ENCODE peak calls at places on chromosomes 7 and 10, in eight cellular contexts. M is stimulated activated CD4-positive, alpha-beta T cell treated with anti-CD3 and anti-CD28 coated beads, Interleukin-1b, Interleukin-23, amount 100 ng/mL, for 24 hours; F is activated T-cell treated with anti-CD3 and anti-CD28 coated beads, Interleukin-2, amount 50 U/mL, for 72 hours; J is RPMI7951; K is fibroblast of mammary gland; C is cardiac muscle cell; A is hepatocyte; Q is activated naive CD4-positive, alpha-beta T cell treated with Interleukin-2 at 50 U/mL for 16 hours. E is an unnamed sample.

GRCh38 chr7:94389381-94389780 is 5.3 kb upstream of the COL1A2 start:
- DNase-seq in M (no peak), F (no peak), J (no peak), K (peak), C (no peak), A (no peak), Q (no peak), E (no peak)

GRCh38 chr7:131236318-131236672 is 91.4 kb upstream of the MKLN1 start:
- DNase-seq in M (no peak), F (no peak), J (no peak), K (no peak), C (no peak), A (no peak), Q (no peak), E (no peak)

GRCh38 chr7:32958046-32959025 is 1.1 kb downstream of the FKBP9 start:
- DNase-seq in M (no peak), F (no peak), J (peak), K (peak), C (no peak), A (peak), Q (no peak), E (no peak)

GRCh38 chr7:74452748-74453320 is 872 bp upstream of the GTF2IRD1 start:
- DNase-seq in M (no peak), F (peak), J (peak), K (peak), C (no peak), A (peak), Q (no peak), E (no peak)

GRCh38 chr7:139482662-139483466 is 609 bp downstream of the KLRG2 start:
- DNase-seq in M (no peak), F (peak), J (no peak), K (no peak), C (peak), A (peak), Q (no peak), E (peak)

GRCh38 chr10:124025638-124026336 is 67.6 kb downstream of the CHST15 start:
- DNase-seq in M (no peak), F (no peak), J (peak), K (peak), C (peak), A (peak), Q (no peak), E (no peak)

GRCh38 chr7:4030346-4030745 is 651.7 kb upstream of the FOXK1 start:
- DNase-seq in M (no peak), F (no peak), J (no peak), K (no peak), C (no peak), A (no peak), Q (no peak), E (peak)

GRCh38 chr7:15720849-15721471 is 34.5 kb upstream of the MEOX2 start:
- DNase-seq in M (no peak), F (peak), J (peak), K (peak), C (peak), A (peak), Q (no peak), E (no peak)

GRCh38 chr10:124517466-124517865 is 55.8 kb downstream of the LHPP start:
- DNase-seq in M (no peak), F (no peak), J (no peak), K (no peak), C (no peak), A (no peak), Q (no peak), E (no peak)

GRCh38 chr7:45700556-45700955 is 126.4 kb downstream of the ADCY1 start:
- DNase-seq in M (no peak), F (no peak), J (no peak), K (no peak), C (peak), A (no peak), Q (no peak), E (no peak)

GRCh38 chr7:51590746-51591145 is 274.1 kb upstream of the COBL start:
- DNase-seq in M (no peak), F (no peak), J (no peak), K (no peak), C (no peak), A (no peak), Q (no peak), E (peak)

GRCh38 chr7:139762886-139763285 is 14.9 kb downstream of the HIPK2 start:
- DNase-seq in M (no peak), F (no peak), J (peak), K (peak), C (no peak), A (no peak), Q (no peak), E (no peak)